ENCODE peak calls at places on chromosome 9, in nine cellular contexts. G is dermis microvascular lymphatic vessel endothelial cell, R is neuronal stem cell, Q is cardiac fibroblast, B is amygdala, T is astrocyte of the spinal cord, S is colonic mucosa, E is GM19239, K is pons. V is an unnamed sample.

GRCh38 chr9:35774907-35775635 is 16.3 kb upstream of the NPR2 start:
- DNase-seq in S (no peak), K (peak; percentile 55), E (no peak), G (peak; percentile 56), B (no peak), R (no peak), Q (peak; percentile 46), T (no peak), V (no peak)

GRCh38 chr9:78871086-78871451 is 574.1 kb downstream of the PSAT1 start:
- DNase-seq in T (peak; percentile 15), E (no peak), G (no peak), B (no peak), R (no peak), S (no peak), K (no peak), Q (no peak), V (no peak)

GRCh38 chr9:127417130-127418036 is 6.8 kb upstream of the ZNF79 start:
- DNase-seq in T (peak; percentile 43), Q (peak; percentile 20), R (no peak), G (no peak), S (no peak), B (no peak), E (no peak), K (no peak), V (no peak)

GRCh38 chr9:86445636-86446035 is 91.4 kb upstream of the TUT7 start:
- DNase-seq in Q (no peak), B (no peak), G (no peak), K (no peak), T (peak; percentile 14), S (no peak), R (no peak), E (no peak), V (no peak)

GRCh38 chr9:134895849-134896833 is 15.5 kb downstream of the FCN2 start:
- DNase-seq in Q (peak; percentile 80), E (no peak), R (no peak), S (no peak), B (no peak), K (peak; percentile 6), T (peak; percentile 87), G (peak; percentile 91), V (no peak)

GRCh38 chr9:79924836-79925235 is 353.1 kb downstream of the TLE4 start:
- DNase-seq in K (no peak), B (no peak), S (no peak), T (no peak), Q (no peak), R (no peak), E (no peak), G (no peak), V (no peak)

GRCh38 chr9:122815544-122815943 is 12.8 kb downstream of the PDCL start:
- DNase-seq in R (no peak), K (no peak), G (peak; percentile 85), B (no peak), T (no peak), E (no peak), S (no peak), Q (no peak), V (no peak)

GRCh38 chr9:110030632-110031031 is 177.3 kb downstream of the C9orf152 start:
- DNase-seq in B (no peak), E (no peak), S (no peak), G (peak; percentile 24), R (no peak), Q (peak; percentile 57), K (no peak), T (peak; percentile 29), V (no peak)

GRCh38 chr9:21919377-21920362 is 74.5 kb downstream of the CDKN2A start:
- DNase-seq in G (peak; percentile 92), R (no peak), Q (peak; percentile 82), E (peak; percentile 5), S (peak; percentile 31), B (no peak), K (no peak), T (peak; percentile 81), V (no peak)

GRCh38 chr9:96450613-96451544 is 910 bp downstream of the HABP4 start:
- DNase-seq in B (no peak), E (peak; percentile 18), S (peak; percentile 37), T (peak; percentile 50), G (peak; percentile 35), R (no peak), K (peak; percentile 41), Q (peak; percentile 33), V (peak; percentile 26)

GRCh38 chr9:114701971-114702370 is 20.0 kb upstream of the TEX48 start:
- DNase-seq in T (no peak), S (no peak), R (no peak), B (no peak), K (no peak), G (no peak), Q (no peak), E (no peak), V (no peak)

GRCh38 chr9:77830618-77831285 is 182.6 kb upstream of the GNA14 start:
- DNase-seq in K (no peak), R (no peak), G (no peak), B (no peak), Q (no peak), S (no peak), T (no peak), E (no peak), V (no peak)

GRCh38 chr9:98130576-98131228 is 11.7 kb upstream of the TRIM14 start:
- DNase-seq in E (no peak), B (no peak), R (no peak), T (no peak), Q (no peak), S (no peak), K (no peak), G (no peak), V (no peak)

GRCh38 chr9:86405926-86406325 is 51.7 kb upstream of the TUT7 start:
- DNase-seq in R (no peak), B (peak; percentile 17), E (no peak), G (peak; percentile 7), K (peak; percentile 29), S (no peak), T (peak; percentile 95), Q (peak; percentile 81), V (no peak)

GRCh38 chr9:106333487-106333886 is 529.5 kb upstream of the ZNF462 start:
- DNase-seq in B (no peak), S (no peak), E (no peak), T (no peak), K (no peak), R (no peak), Q (no peak), G (no peak), V (no peak)

GRCh38 chr9:93456504-93456903 is 3.1 kb upstream of the FAM120AOS start:
- DNase-seq in S (no peak), K (no peak), R (no peak), G (no peak), E (no peak), Q (no peak), B (no peak), T (no peak), V (no peak)

GRCh38 chr9:111900081-111900805 is 3.6 kb downstream of the UGCG start:
- DNase-seq in B (no peak), E (no peak), R (no peak), Q (no peak), G (no peak), K (no peak), S (no peak), T (no peak), V (no peak)

GRCh38 chr9:27582794-27583193 is 9.5 kb upstream of the C9orf72 start:
- DNase-seq in G (no peak), S (no peak), B (no peak), K (no peak), T (no peak), R (no peak), E (no peak), Q (no peak), V (no peak)

GRCh38 chr9:95411211-95411892 is 93.8 kb upstream of the FANCC start:
- DNase-seq in S (no peak), B (no peak), R (no peak), T (no peak), Q (no peak), G (no peak), K (no peak), E (no peak), V (no peak)

GRCh38 chr9:133585481-133586367 is 23.5 kb downstream of the FAM163B start:
- DNase-seq in E (no peak), Q (no peak), R (no peak), S (no peak), G (no peak), B (no peak), T (no peak), K (no peak), V (no peak)

GRCh38 chr9:75588808-75589207 is 301.7 kb upstream of the PCSK5 start:
- DNase-seq in S (no peak), R (no peak), B (no peak), Q (no peak), K (no peak), E (no peak), G (no peak), T (no peak), V (no peak)

GRCh38 chr9:119365291-119366027 is 3.8 kb downstream of the BRINP1 start:
- DNase-seq in R (peak; percentile 78), G (peak; percentile 43), T (peak; percentile 9), K (peak; percentile 74), Q (peak; percentile 3), E (no peak), B (peak; percentile 57), S (no peak), V (no peak)

GRCh38 chr9:19057033-19057432 is 7.8 kb downstream of the RRAGA start:
- DNase-seq in K (no peak), Q (no peak), S (no peak), T (no peak), R (no peak), E (no peak), G (no peak), B (no peak), V (no peak)

GRCh38 chr9:911003-911402 is 65.5 kb upstream of the DMRT3 start:
- DNase-seq in T (no peak), G (no peak), R (no peak), B (no peak), S (no peak), Q (no peak), K (no peak), E (no peak), V (no peak)

GRCh38 chr9:89483592-89484474 is 14.1 kb downstream of the SEMA4D start:
- DNase-seq in E (no peak), G (no peak), K (no peak), B (no peak), S (no peak), T (no peak), R (no peak), Q (no peak), V (no peak)

GRCh38 chr9:23541976-23542375 is 284.1 kb downstream of the ELAVL2 start:
- DNase-seq in R (no peak), S (no peak), K (no peak), G (no peak), Q (no peak), T (no peak), E (no peak), B (no peak), V (no peak)

GRCh38 chr9:116721944-116722343 is 34.8 kb downstream of the TRIM32 start:
- DNase-seq in K (no peak), Q (no peak), E (no peak), G (no peak), R (no peak), S (no peak), T (no peak), B (no peak), V (no peak)

GRCh38 chr9:107684224-107684623 is 194.7 kb upstream of the KLF4 start:
- DNase-seq in E (no peak), S (no peak), Q (peak; percentile 47), G (no peak), R (no peak), K (no peak), T (peak; percentile 18), B (no peak), V (no peak)

GRCh38 chr9:125631391-125632085 is 75.5 kb downstream of the MAPKAP1 start:
- DNase-seq in G (peak; percentile 73), Q (peak; percentile 80), S (peak; percentile 40), T (peak; percentile 67), B (no peak), E (peak; percentile 32), K (peak; percentile 65), R (no peak), V (no peak)

GRCh38 chr9:32596936-32597335 is 24.0 kb upstream of the NDUFB6 start:
- DNase-seq in B (no peak), R (no peak), E (no peak), K (no peak), S (no peak), G (no peak), Q (no peak), T (no peak), V (no peak)

GRCh38 chr9:128409998-128410397 is 10.7 kb upstream of the CERCAM start:
- DNase-seq in B (peak; percentile 64), Q (peak; percentile 55), T (peak; percentile 29), S (no peak), K (peak; percentile 79), G (peak; percentile 41), R (no peak), E (no peak), V (no peak)